ENCODE peak calls at places on chromosomes 2 and 18, in four cellular contexts. F, W, D and Z are unnamed samples.

GRCh38 chr18:61831071-61831470 is 61.7 kb downstream of the RNF152 start:
- DNase-seq in W (no peak), D (no peak), F (no peak), Z (no peak)

GRCh38 chr2:28068098-28068497 is 177.6 kb downstream of the BABAM2 start:
- DNase-seq in F (peak; percentile 3), D (no peak), W (no peak), Z (no peak)

GRCh38 chr2:162125138-162125537 is 26.9 kb downstream of the GCG start:
- DNase-seq in F (no peak), W (no peak), D (no peak), Z (no peak)

GRCh38 chr18:25349131-25349925 is 2.6 kb downstream of the ZNF521 start:
- DNase-seq in W (no peak), F (no peak), D (peak; percentile 63), Z (no peak)

GRCh38 chr2:222982909-222983265 is 69.1 kb upstream of the KCNE4 start:
- DNase-seq in W (no peak), D (no peak), F (no peak), Z (no peak)

GRCh38 chr2:73075477-73076373 is 4.2 kb upstream of the SFXN5 start:
- DNase-seq in D (no peak), F (no peak), W (peak; percentile 47), Z (no peak)

GRCh38 chr2:156189143-156189542 is 143.4 kb downstream of the NR4A2 start:
- DNase-seq in W (no peak), F (no peak), D (no peak), Z (no peak)

GRCh38 chr2:191625016-191625415 is 52.9 kb upstream of the NABP1 start:
- DNase-seq in D (no peak), W (no peak), F (no peak), Z (peak; percentile 55)

GRCh38 chr2:217688494-217688893 is 314.3 kb downstream of the TNS1 start:
- DNase-seq in W (no peak), F (no peak), D (no peak), Z (no peak)

GRCh38 chr2:1837458-1837857 is 93.1 kb upstream of the PXDN start:
- DNase-seq in W (no peak), D (no peak), F (no peak), Z (no peak)

GRCh38 chr18:36427369-36427768 is 129.9 kb downstream of the FHOD3 start:
- DNase-seq in D (no peak), F (no peak), W (no peak), Z (no peak)

GRCh38 chr2:99974966-99975365 is 167.4 kb downstream of the AFF3 start:
- DNase-seq in D (no peak), F (no peak), W (no peak), Z (no peak)

GRCh38 chr18:23723121-23723520 is 33.9 kb downstream of the LAMA3 start:
- DNase-seq in W (no peak), D (no peak), F (no peak), Z (no peak)

GRCh38 chr2:5385596-5385995 is 306.6 kb upstream of the SOX11 start:
- DNase-seq in W (no peak), F (no peak), D (no peak), Z (no peak)

GRCh38 chr2:133657591-133657990 is 89.3 kb upstream of the NCKAP5 start:
- DNase-seq in F (no peak), D (no peak), W (no peak), Z (no peak)

GRCh38 chr2:109454764-109455394 is 158.9 kb downstream of the SEPTIN10 start:
- DNase-seq in W (no peak), F (no peak), D (no peak), Z (no peak)

GRCh38 chr18:39232937-39233336 is 1667.3 kb upstream of the CELF4 start:
- DNase-seq in W (no peak), D (no peak), F (no peak), Z (no peak)

GRCh38 chr2:219987830-219988229 is 360.4 kb downstream of the SLC4A3 start:
- DNase-seq in D (peak; percentile 68), W (no peak), F (no peak), Z (peak; percentile 42)

GRCh38 chr2:239363946-239364637 is 36.7 kb downstream of the HDAC4 start:
- DNase-seq in D (peak; percentile 50), F (no peak), W (no peak), Z (no peak)

GRCh38 chr18:51802589-51802988 is 537.4 kb upstream of the DCC start:
- DNase-seq in F (no peak), D (no peak), W (no peak), Z (no peak)

GRCh38 chr2:180337136-180337535 is 330.0 kb upstream of the CWC22 start:
- DNase-seq in F (no peak), W (no peak), D (no peak), Z (no peak)